ENCODE peak calls at places on chromosomes 16 and 17, in five cellular contexts. S is MM.1S; L is CD4-positive, alpha-beta T cell; V is kidney; U is small intestine. Y is an unnamed sample.

GRCh38 chr16:69773255-69773947 is 11.3 kb downstream of the WWP2 start:
- DNase-seq in S (no peak), L (no peak), V (no peak), U (no peak), Y (no peak)

GRCh38 chr16:89571636-89572035 is 3.9 kb upstream of the CPNE7 start:
- DNase-seq in S (no peak), L (no peak), V (peak; percentile 72), U (no peak), Y (no peak)

GRCh38 chr17:81858967-81859905 is 1.1 kb downstream of the P4HB start:
- DNase-seq in S (peak; percentile 18), L (no peak), V (peak; percentile 69), U (peak; percentile 80), Y (no peak)

GRCh38 chr16:30416624-30417298 is 9.4 kb downstream of the ZNF771 start:
- DNase-seq in S (no peak), L (no peak), V (no peak), U (no peak), Y (peak; percentile 39)

GRCh38 chr17:76086384-76086783 is 7.4 kb downstream of the ZACN start:
- DNase-seq in S (no peak), L (no peak), V (peak; percentile 51), U (no peak), Y (peak; percentile 22)

GRCh38 chr17:75719732-75720131 is 1.5 kb upstream of the ITGB4 start:
- DNase-seq in S (no peak), L (no peak), V (no peak), U (no peak), Y (no peak)

GRCh38 chr16:8887952-8888560 is 5.9 kb downstream of the LITAFD start:
- DNase-seq in S (no peak), L (no peak), V (peak; percentile 75), U (no peak), Y (no peak)

GRCh38 chr16:1991135-1991551 is 1.4 kb downstream of the SYNGR3 start:
- DNase-seq in S (no peak), L (peak; percentile 43), V (no peak), U (peak; percentile 34), Y (peak; percentile 67)

GRCh38 chr17:81662002-81662401 is 4.4 kb downstream of the OXLD1 start:
- DNase-seq in S (no peak), L (no peak), V (no peak), U (no peak), Y (no peak)

GRCh38 chr16:24568392-24568791 is 29.0 kb downstream of the RBBP6 start:
- DNase-seq in S (no peak), L (no peak), V (no peak), U (no peak), Y (no peak)

GRCh38 chr17:30506423-30506822 is 29.2 kb downstream of the GOSR1 start:
- DNase-seq in S (no peak), L (no peak), V (no peak), U (no peak), Y (no peak)

GRCh38 chr16:88943741-88944140 is 33.3 kb downstream of the CBFA2T3 start:
- DNase-seq in S (no peak), L (no peak), V (no peak), U (no peak), Y (no peak)

GRCh38 chr16:70694088-70694487 is 8.2 kb upstream of the MTSS2 start:
- DNase-seq in S (no peak), L (no peak), V (no peak), U (no peak), Y (no peak)

GRCh38 chr16:50745940-50746339 is 4.1 kb downstream of the CYLD start:
- DNase-seq in S (no peak), L (no peak), V (no peak), U (no peak), Y (no peak)

GRCh38 chr16:3193221-3194212 is 5.5 kb downstream of the OR1F1 start:
- DNase-seq in S (no peak), L (no peak), V (no peak), U (no peak), Y (no peak)

GRCh38 chr17:32610943-32611342 is 124.2 kb downstream of the CDK5R1 start:
- DNase-seq in S (no peak), L (no peak), V (no peak), U (no peak), Y (no peak)
- H3K9me3 ChIP-seq in S (no peaks in the 10 kb centered on the region), L (no peaks in the 10 kb centered on the region), V (no peaks in the 10 kb centered on the region), U (no peaks in the 10 kb centered on the region), Y (no peaks in the 10 kb centered on the region)

GRCh38 chr17:5080591-5080990 is 2.3 kb downstream of the ZFP3 start:
- DNase-seq in S (no peak), L (no peak), V (no peak), U (no peak), Y (no peak)
- H3K9me3 ChIP-seq in S (no peaks in the 10 kb centered on the region), L (peaks cover 3% of the 10 kb centered on the region), V (peaks cover 5% of the 10 kb centered on the region), U (peaks cover 2% of the 10 kb centered on the region), Y (peaks cover 32% of the 10 kb centered on the region)

DNA sequence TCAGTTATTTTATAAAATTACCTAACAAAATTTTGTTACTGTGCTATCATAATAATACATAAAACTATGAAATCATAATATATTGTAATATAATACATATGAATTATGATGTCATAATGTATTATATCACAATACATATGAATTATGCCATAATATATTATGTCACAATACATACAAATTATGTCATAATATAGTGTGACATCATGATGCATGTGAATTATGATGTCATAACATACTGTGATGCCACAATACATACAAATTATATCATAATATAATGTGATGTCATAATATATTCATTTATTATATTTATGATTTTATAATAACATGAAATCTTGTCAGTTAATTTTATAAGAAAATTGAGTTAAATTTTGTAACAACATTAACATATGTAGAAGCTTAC is 2021.6 kb downstream of the TP53TG3F start:
- DNase-seq in S (no peak), L (no peak), V (no peak), U (no peak), Y (no peak)
- H3K9me3 ChIP-seq in S (no peaks in the 10 kb centered on the region), L (peaks cover 4% of the 10 kb centered on the region), V (peaks cover 3% of the 10 kb centered on the region), U (peaks cover 2% of the 10 kb centered on the region), Y (peaks cover 41% of the 10 kb centered on the region)

DNA sequence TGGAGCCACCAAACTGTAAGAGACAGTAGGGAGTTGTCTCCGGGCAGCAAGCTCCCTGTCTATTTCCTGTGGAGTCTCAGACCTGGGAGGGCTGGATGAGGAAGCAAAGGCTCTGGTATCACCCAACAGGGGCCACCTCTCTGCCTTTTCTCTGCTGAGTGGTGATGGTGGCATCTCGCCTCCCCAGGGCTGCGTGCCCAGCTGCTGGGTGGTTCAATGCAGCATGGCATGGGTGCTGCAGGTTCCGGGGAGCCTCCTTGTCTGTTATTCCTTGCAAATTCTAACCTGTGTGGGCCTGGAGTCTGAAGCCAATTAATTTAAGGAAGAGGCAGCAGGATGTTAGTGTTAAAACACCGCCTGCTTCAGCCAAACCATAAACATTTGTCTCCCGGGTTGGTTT is 78.2 kb downstream of the CCDC182 start:
- DNase-seq in S (no peak), L (no peak), V (no peak), U (no peak), Y (no peak)
- H3K9me3 ChIP-seq in S (no peaks in the 10 kb centered on the region), L (no peaks in the 10 kb centered on the region), V (no peaks in the 10 kb centered on the region), U (no peaks in the 10 kb centered on the region), Y (no peaks in the 10 kb centered on the region)

GRCh38 chr17:6772016-6772415 is 4.0 kb upstream of the FBXO39 start:
- DNase-seq in S (no peak), L (no peak), V (no peak), U (no peak), Y (no peak)

DNA sequence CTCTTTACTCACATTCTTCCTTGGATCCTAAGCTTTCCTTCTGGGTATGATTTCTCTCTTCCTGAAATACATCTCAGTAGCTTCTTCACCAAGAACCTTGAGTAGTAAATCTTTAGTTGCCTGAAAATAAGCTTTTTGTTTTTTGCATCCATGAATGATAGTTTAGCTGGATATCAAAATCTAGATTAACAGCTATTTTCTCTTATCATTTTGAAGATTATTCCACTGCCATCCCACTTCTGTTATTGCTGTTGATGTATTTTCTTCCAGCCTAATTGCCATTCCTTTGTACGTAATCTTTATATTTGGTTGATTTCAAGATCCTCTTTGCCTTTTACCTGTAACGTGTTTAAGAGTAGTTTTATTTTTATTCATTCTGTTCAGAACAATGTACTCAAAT is 7.6 kb upstream of the FBXO39 start:
- DNase-seq in S (no peak), L (no peak), V (no peak), U (no peak), Y (no peak)
- H3K9me3 ChIP-seq in S (no peaks in the 10 kb centered on the region), L (peaks cover 65% of the 10 kb centered on the region), V (peaks cover 2% of the 10 kb centered on the region), U (no peaks in the 10 kb centered on the region), Y (peaks cover 11% of the 10 kb centered on the region)

GRCh38 chr16:876041-876335 is 75.5 kb upstream of the GNG13 start:
- DNase-seq in S (no peak), L (no peak), V (peak; percentile 43), U (no peak), Y (no peak)

GRCh38 chr16:873243-873661 is 72.7 kb upstream of the GNG13 start:
- DNase-seq in S (no peak), L (no peak), V (peak; percentile 64), U (no peak), Y (no peak)

GRCh38 chr16:875182-876040 is 74.9 kb upstream of the GNG13 start:
- DNase-seq in S (no peak), L (no peak), V (peak; percentile 69), U (no peak), Y (peak; percentile 36)

GRCh38 chr16:873889-874288 is 73.4 kb upstream of the GNG13 start:
- DNase-seq in S (no peak), L (no peak), V (peak; percentile 64), U (no peak), Y (no peak)

GRCh38 chr16:874366-875181 is 74.0 kb upstream of the GNG13 start:
- DNase-seq in S (no peak), L (no peak), V (peak; percentile 69), U (no peak), Y (no peak)
- H3K9me3 ChIP-seq in S (no peaks in the 10 kb centered on the region), L (no peaks in the 10 kb centered on the region), V (no peaks in the 10 kb centered on the region), U (no peaks in the 10 kb centered on the region), Y (no peaks in the 10 kb centered on the region)